ENCODE peak calls at places on chromosomes 3 and 15, in five cellular contexts. L, T, F, B and M are unnamed samples. For H3K4me1, the result is how much of the 10 kb centered on the place peaks cover.

GRCh38 chr3:116770815-116771450 is 61.4 kb downstream of the TUSC7 start:
- DNase-seq in L (peak), T (peak), F (peak), B (peak), M (peak)

GRCh38 chr3:103075282-103075681 is 640.5 kb downstream of the ZPLD1 start:
- DNase-seq in L (no peak), T (no peak), F (no peak), B (no peak), M (no peak)

GRCh38 chr3:89372456-89372855 is 265.0 kb downstream of the EPHA3 start:
- DNase-seq in L (no peak), T (no peak), F (no peak), B (no peak), M (no peak)

GRCh38 chr3:119604878-119605277 is 7.2 kb downstream of the PLA1A start:
- DNase-seq in L (no peak), T (no peak), F (no peak), B (peak), M (no peak)

GRCh38 chr3:10746684-10747083 is 69.3 kb upstream of the SLC6A11 start:
- DNase-seq in L (no peak), T (no peak), F (no peak), B (no peak), M (no peak)

GRCh38 chr15:88202231-88202630 is 54.3 kb downstream of the NTRK3 start:
- DNase-seq in L (no peak), T (no peak), F (no peak), B (no peak), M (no peak)

GRCh38 chr3:30747771-30748281 is 141.4 kb downstream of the TGFBR2 start:
- DNase-seq in L (no peak), T (peak), F (peak), B (peak), M (no peak)

GRCh38 chr15:67723294-67724024 is 101.8 kb upstream of the SKOR1 start:
- DNase-seq in L (no peak), T (no peak), F (no peak), B (no peak), M (no peak)

GRCh38 chr15:70723124-70723427 is 40.3 kb downstream of the UACA start:
- DNase-seq in L (no peak), T (no peak), F (no peak), B (no peak), M (no peak)

GRCh38 chr3:20141841-20142240 is 44.2 kb downstream of the SGO1 start:
- DNase-seq in L (peak), T (peak), F (no peak), B (no peak), M (peak)

GRCh38 chr15:40115670-40116093 is 7.0 kb upstream of the BMF start:
- DNase-seq in L (no peak), T (no peak), F (peak), B (no peak), M (no peak)

GRCh38 chr3:191775451-191776233 is 314.7 kb downstream of the PYDC2 start:
- DNase-seq in L (no peak), T (no peak), F (no peak), B (no peak), M (no peak)

GRCh38 chr15:67296188-67296587 is 41.6 kb downstream of the IQCH start:
- DNase-seq in L (no peak), T (peak), F (no peak), B (no peak), M (no peak)

GRCh38 chr3:42651248-42652091 is 2.0 kb upstream of the ZBTB47 start:
- DNase-seq in L (no peak), T (no peak), F (peak), B (peak), M (no peak)

GRCh38 chr3:47441796-47442551 is 33.8 kb downstream of the SCAP start:
- DNase-seq in L (no peak), T (no peak), F (peak), B (no peak), M (no peak)

GRCh38 chr3:62777130-62777529 is 98.1 kb downstream of the CADPS start:
- DNase-seq in L (no peak), T (no peak), F (no peak), B (no peak), M (no peak)

GRCh38 chr15:48717458-48717857 is 71.9 kb upstream of the FBN1 start:
- DNase-seq in L (no peak), T (no peak), F (no peak), B (peak), M (no peak)

GRCh38 chr3:157794771-157795170 is 291.6 kb upstream of the VEPH1 start:
- DNase-seq in L (no peak), T (no peak), F (no peak), B (peak), M (no peak)

GRCh38 chr3:25897019-25897418 is 107.1 kb downstream of the OXSM start:
- DNase-seq in L (no peak), T (peak), F (peak), B (no peak), M (no peak)

GRCh38 chr3:16448691-16449090 is 64.8 kb downstream of the RFTN1 start:
- DNase-seq in L (peak), T (no peak), F (peak), B (peak), M (peak)

GRCh38 chr3:176861137-176861536 is 336.1 kb downstream of the TBL1XR1 start:
- DNase-seq in L (no peak), T (no peak), F (no peak), B (peak), M (no peak)

GRCh38 chr3:12138044-12138443 is 20.7 kb downstream of the TIMP4 start:
- DNase-seq in L (no peak), T (peak), F (peak), B (peak), M (no peak)

GRCh38 chr3:4633078-4634004 is 140.2 kb downstream of the ITPR1 start:
- DNase-seq in L (no peak), T (peak), F (peak), B (peak), M (no peak)

GRCh38 chr15:80580107-80580506 is 115.0 kb upstream of the ABHD17C start:
- DNase-seq in L (no peak), T (no peak), F (no peak), B (peak), M (no peak)

GRCh38 chr3:123272547-123272946 is 70.8 kb downstream of the SEC22A start:
- DNase-seq in L (no peak), T (no peak), F (no peak), B (peak), M (no peak)

GRCh38 chr3:148146947-148147346 is 550.8 kb upstream of the AGTR1 start:
- DNase-seq in L (no peak), T (no peak), F (peak), B (peak), M (no peak)

GRCh38 chr3:65924762-65925161 is 114.0 kb downstream of the MAGI1 start:
- DNase-seq in L (no peak), T (no peak), F (no peak), B (no peak), M (no peak)

GRCh38 chr3:159860727-159861126 is 127.9 kb upstream of the IL12A start:
- DNase-seq in L (no peak), T (no peak), F (no peak), B (no peak), M (no peak)

GRCh38 chr3:111112913-111113312 is 41.3 kb downstream of the NECTIN3 start:
- DNase-seq in L (no peak), T (peak), F (no peak), B (peak), M (no peak)

GRCh38 chr3:9141903-9142302 is 107.5 kb downstream of the SRGAP3 start:
- DNase-seq in L (no peak), T (no peak), F (no peak), B (no peak), M (no peak)

GRCh38 chr15:25733856-25734679 is 129.1 kb downstream of the ATP10A start:
- DNase-seq in L (no peak), T (no peak), F (peak), B (no peak), M (no peak)

GRCh38 chr15:75170711-75171341 is 30.9 kb upstream of the C15orf39 start:
- DNase-seq in L (no peak), T (no peak), F (peak), B (no peak), M (no peak)

GRCh38 chr3:99565316-99565715 is 73.1 kb upstream of the COL8A1 start:
- DNase-seq in L (no peak), T (no peak), F (no peak), B (no peak), M (no peak)

GRCh38 chr3:51686512-51687215 is 15.6 kb downstream of the TEX264 start:
- DNase-seq in L (no peak), T (no peak), F (peak), B (peak), M (no peak)

GRCh38 chr3:120423432-120423831 is 27.4 kb downstream of the FSTL1 start:
- DNase-seq in L (no peak), T (no peak), F (no peak), B (no peak), M (no peak)

GRCh38 chr15:72365844-72366243 is 10.0 kb downstream of the HEXA start:
- DNase-seq in L (no peak), T (no peak), F (no peak), B (no peak), M (no peak)

GRCh38 chr15:63041982-63042878 is at the start of gene TPM1:
- DNase-seq in L (peak), T (peak), F (peak), B (peak), M (peak)
- TF ChIP-seq CTCF in L (no peak), T (peak), F (no peak), B (peak), M (no peak)

GRCh38 chr3:109921509-109921908 is 584.2 kb upstream of the DPPA4 start:
- DNase-seq in L (no peak), T (peak), F (no peak), B (no peak), M (no peak)
- H3K4me1 ChIP-seq in L (under half), T (under half), F (under half), B (under half), M (under half)

GRCh38 chr15:89364341-89364740 is 29.7 kb upstream of the POLG start:
- DNase-seq in L (no peak), T (no peak), F (peak), B (no peak), M (no peak)
- H3K27ac ChIP-seq in L (no peak), T (no peak), F (no peak), B (no peak), M (no peak)

GRCh38 chr3:13303410-13303809 is 116.7 kb downstream of the NUP210 start:
- DNase-seq in L (no peak), T (no peak), F (peak), B (no peak), M (no peak)

GRCh38 chr3:13307041-13307440 is 113.1 kb downstream of the NUP210 start:
- DNase-seq in L (no peak), T (no peak), F (no peak), B (no peak), M (no peak)

GRCh38 chr3:13305623-13306022 is 114.5 kb downstream of the NUP210 start:
- DNase-seq in L (no peak), T (no peak), F (no peak), B (no peak), M (no peak)

GRCh38 chr3:13309004-13309403 is 111.1 kb downstream of the NUP210 start:
- DNase-seq in L (no peak), T (no peak), F (no peak), B (no peak), M (no peak)

GRCh38 chr3:13308406-13308805 is 111.7 kb downstream of the NUP210 start:
- DNase-seq in L (no peak), T (peak), F (peak), B (peak), M (no peak)
- TF ChIP-seq CTCF in L (no peak), T (peak), F (peak), B (peak), M (peak)

GRCh38 chr3:18070231-18070630 is 327.8 kb upstream of the TBC1D5 start:
- DNase-seq in L (no peak), T (no peak), F (no peak), B (no peak), M (no peak)
- H3K4me1 ChIP-seq in L (under half), T (under half), F (under half), B (under half), M (under half)

GRCh38 chr3:44682182-44682896 is 30.1 kb upstream of the ZNF502 start:
- DNase-seq in L (no peak), T (no peak), F (no peak), B (peak), M (no peak)

GRCh38 chr3:44687898-44688297 is 24.6 kb upstream of the ZNF502 start:
- DNase-seq in L (no peak), T (no peak), F (no peak), B (no peak), M (no peak)

GRCh38 chr3:44680921-44681455 is 31.5 kb upstream of the ZNF502 start:
- DNase-seq in L (no peak), T (no peak), F (no peak), B (no peak), M (no peak)

DNA sequence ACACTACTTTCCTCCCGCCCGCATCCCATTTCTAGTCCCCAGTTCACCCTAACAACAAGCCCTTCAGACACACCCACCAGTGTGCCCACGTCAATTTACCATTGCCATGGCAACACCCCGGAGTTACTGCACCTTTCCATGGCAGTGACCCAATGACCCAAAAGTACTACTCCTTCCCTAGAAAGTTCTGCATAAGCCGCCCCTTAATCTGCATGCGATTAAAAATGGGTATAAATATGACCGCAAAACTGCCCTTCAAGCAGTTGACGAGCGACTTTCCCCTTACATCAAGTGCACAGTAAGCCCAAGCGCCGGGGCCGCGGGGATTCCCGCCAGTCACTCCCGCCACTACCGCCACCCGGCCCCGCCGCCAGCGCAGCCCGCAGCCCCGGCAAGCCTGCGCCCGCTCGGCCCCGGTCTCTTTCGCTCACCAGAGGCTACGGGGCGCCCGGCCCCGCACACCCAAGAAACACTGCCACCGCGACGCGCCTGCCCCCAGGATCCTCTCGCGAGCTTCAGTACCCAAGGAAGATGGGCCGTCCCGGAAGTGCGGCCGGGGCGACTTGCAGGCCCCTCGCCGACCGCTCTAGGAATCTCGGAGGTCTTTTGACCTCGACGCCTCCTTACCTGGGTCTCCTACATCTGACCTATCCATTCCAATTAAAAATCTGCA is 27.2 kb upstream of the ZNF502 start:
- DNase-seq in L (peak), T (peak), F (peak), B (peak), M (peak)
- H3K27ac ChIP-seq in L (peak), T (no peak), F (no peak), B (no peak), M (no peak)